ENCODE peak calls at places on chromosomes 13 and 19, in seven cellular contexts. One of them, this sample, is unnamed.

GRCh38 chr19:13964776-13965175 is 12.5 kb downstream of the DCAF15 start:
- DNase-seq in HepG2: no peak
- DNase-seq in H1: no peak
- DNase-seq in HCT116: no peak
- DNase-seq in GM12878: no peak
- DNase-seq in K562: no peak
- DNase-seq in SK-N-SH: no peak
- DNase-seq in this sample: no peak

GRCh38 chr13:71879945-71880344 is 12.9 kb upstream of the DACH1 start:
- DNase-seq in H1: no peak
- DNase-seq in HepG2: no peak
- DNase-seq in HCT116: no peak
- DNase-seq in GM12878: no peak
- DNase-seq in K562: no peak
- DNase-seq in SK-N-SH: no peak
- DNase-seq in this sample: no peak

GRCh38 chr13:39054112-39054511 is 15.9 kb downstream of the NHLRC3 start:
- DNase-seq in HCT116: no peak
- DNase-seq in K562: no peak
- DNase-seq in GM12878: no peak
- DNase-seq in SK-N-SH: no peak
- DNase-seq in HepG2: no peak
- DNase-seq in H1: no peak
- DNase-seq in this sample: no peak

GRCh38 chr19:42250666-42251531 is 4.0 kb downstream of the ERF start:
- DNase-seq in K562: no peak
- DNase-seq in HCT116: no peak
- DNase-seq in SK-N-SH: peak
- DNase-seq in HepG2: no peak
- DNase-seq in GM12878: no peak
- DNase-seq in H1: no peak
- DNase-seq in this sample: no peak

GRCh38 chr13:110575322-110576069 is 14.0 kb upstream of the RAB20 start:
- DNase-seq in GM12878: peak
- DNase-seq in H1: no peak
- DNase-seq in SK-N-SH: peak
- DNase-seq in HCT116: no peak
- DNase-seq in HepG2: peak
- DNase-seq in K562: peak
- DNase-seq in this sample: no peak

GRCh38 chr19:19106061-19106551 is 32.2 kb downstream of the TMEM161A start:
- DNase-seq in HepG2: no peak
- DNase-seq in GM12878: no peak
- DNase-seq in HCT116: no peak
- DNase-seq in SK-N-SH: no peak
- DNase-seq in H1: peak
- DNase-seq in K562: no peak
- DNase-seq in this sample: no peak

GRCh38 chr13:113203507-113204377 is 4.7 kb downstream of the PCID2 start:
- DNase-seq in GM12878: no peak
- DNase-seq in K562: no peak
- DNase-seq in SK-N-SH: no peak
- DNase-seq in H1: no peak
- DNase-seq in HepG2: no peak
- DNase-seq in HCT116: no peak
- DNase-seq in this sample: no peak

GRCh38 chr13:38024431-38024830 is 154.9 kb upstream of the TRPC4 start:
- DNase-seq in SK-N-SH: no peak
- DNase-seq in GM12878: no peak
- DNase-seq in HCT116: no peak
- DNase-seq in H1: no peak
- DNase-seq in HepG2: no peak
- DNase-seq in K562: no peak
- DNase-seq in this sample: no peak

GRCh38 chr19:19259741-19260140 is 13.4 kb downstream of the TM6SF2 start:
- DNase-seq in SK-N-SH: peak
- DNase-seq in HepG2: peak
- DNase-seq in H1: peak
- DNase-seq in HCT116: peak
- DNase-seq in K562: peak
- DNase-seq in GM12878: no peak
- DNase-seq in this sample: peak

GRCh38 chr19:3359850-3360493 is 6.4 kb upstream of the NFIC start:
- DNase-seq in K562: peak
- DNase-seq in HepG2: no peak
- DNase-seq in SK-N-SH: peak
- DNase-seq in GM12878: no peak
- DNase-seq in H1: no peak
- DNase-seq in HCT116: no peak
- DNase-seq in this sample: no peak
- TF ChIP-seq JUND in K562: no peak
- TF ChIP-seq JUND in HepG2: no peak
- TF ChIP-seq JUND in SK-N-SH: no peak
- TF ChIP-seq JUND in GM12878: no peak
- TF ChIP-seq JUND in H1: no peak
- TF ChIP-seq JUND in HCT116: no peak
- TF ChIP-seq JUND in this sample: no peak

GRCh38 chr13:46063292-46063691 is 10.7 kb upstream of the ZC3H13 start:
- DNase-seq in H1: no peak
- DNase-seq in HepG2: no peak
- DNase-seq in K562: no peak
- DNase-seq in SK-N-SH: no peak
- DNase-seq in HCT116: no peak
- DNase-seq in GM12878: no peak
- DNase-seq in this sample: no peak

GRCh38 chr13:46057251-46058015 is 4.9 kb upstream of the ZC3H13 start:
- DNase-seq in HCT116: no peak
- DNase-seq in K562: no peak
- DNase-seq in SK-N-SH: no peak
- DNase-seq in HepG2: no peak
- DNase-seq in H1: no peak
- DNase-seq in GM12878: no peak
- DNase-seq in this sample: no peak

GRCh38 chr13:46062190-46062589 is 9.6 kb upstream of the ZC3H13 start:
- DNase-seq in HCT116: no peak
- DNase-seq in HepG2: no peak
- DNase-seq in GM12878: no peak
- DNase-seq in K562: no peak
- DNase-seq in SK-N-SH: no peak
- DNase-seq in H1: no peak
- DNase-seq in this sample: no peak

GRCh38 chr13:46058268-46058667 is 5.7 kb upstream of the ZC3H13 start:
- DNase-seq in HCT116: no peak
- DNase-seq in K562: no peak
- DNase-seq in HepG2: no peak
- DNase-seq in SK-N-SH: no peak
- DNase-seq in H1: no peak
- DNase-seq in GM12878: no peak
- DNase-seq in this sample: no peak

DNA sequence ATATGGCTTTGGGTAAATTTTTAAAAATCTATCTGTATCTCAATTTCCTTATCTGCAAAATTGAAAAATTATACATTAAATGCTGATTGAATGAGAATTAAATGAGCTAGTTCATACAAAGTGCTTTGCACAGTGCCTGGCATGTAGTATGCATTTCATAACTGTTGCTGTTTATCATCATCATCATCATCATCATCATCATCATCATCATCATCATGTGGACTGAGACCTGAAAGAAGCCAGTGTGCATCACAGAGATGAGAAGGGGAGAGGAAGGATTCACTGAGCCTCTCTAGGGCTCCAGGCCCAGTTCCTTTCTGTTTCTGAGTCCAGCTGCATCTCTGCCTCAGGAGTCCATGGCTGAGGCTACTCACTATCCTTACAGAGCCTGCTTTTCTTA is 6.9 kb upstream of the ZC3H13 start:
- DNase-seq in GM12878: no peak
- DNase-seq in H1: no peak
- DNase-seq in K562: no peak
- DNase-seq in HCT116: no peak
- DNase-seq in HepG2: no peak
- DNase-seq in SK-N-SH: no peak
- DNase-seq in this sample: no peak
- TF ChIP-seq JUND in GM12878: no peak
- TF ChIP-seq JUND in H1: no peak
- TF ChIP-seq JUND in K562: no peak
- TF ChIP-seq JUND in HCT116: no peak
- TF ChIP-seq JUND in HepG2: no peak
- TF ChIP-seq JUND in SK-N-SH: no peak
- TF ChIP-seq JUND in this sample: no peak

DNA sequence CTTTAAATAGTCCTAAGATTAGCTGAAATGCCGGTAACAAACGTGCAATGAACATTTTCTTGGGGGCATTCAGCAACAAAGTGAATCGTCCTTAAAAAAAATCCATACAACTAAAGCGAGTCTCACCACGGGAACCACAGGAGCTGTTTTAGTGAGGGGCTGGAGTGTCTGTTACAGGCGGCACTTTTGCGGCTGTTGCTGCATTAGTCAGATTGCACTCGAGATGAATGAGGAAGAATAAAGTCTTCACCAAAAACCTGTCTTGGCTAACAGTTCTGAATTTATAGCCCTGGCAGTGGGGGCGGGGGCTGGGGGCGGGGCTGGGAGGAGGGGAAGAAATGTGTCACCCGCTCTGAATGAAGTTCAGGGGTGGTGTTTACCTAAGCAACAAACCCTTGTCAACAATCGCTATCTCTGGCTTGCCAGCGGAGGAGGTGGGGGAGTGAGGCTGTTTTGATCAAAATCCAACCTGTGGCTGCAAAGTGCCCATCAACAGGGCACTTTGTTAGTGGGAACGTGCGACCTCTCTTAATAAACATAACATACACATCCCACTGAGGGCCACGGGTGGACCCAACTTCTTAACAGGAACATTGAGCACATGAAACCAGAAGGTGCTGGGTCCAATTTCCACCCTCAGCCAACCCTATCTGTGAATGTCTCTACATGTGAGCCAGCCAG is 44.5 kb downstream of the RFX2 start:
- DNase-seq in GM12878: no peak
- DNase-seq in H1: no peak
- DNase-seq in HCT116: no peak
- DNase-seq in K562: peak
- DNase-seq in HepG2: peak
- DNase-seq in SK-N-SH: no peak
- DNase-seq in this sample: no peak
- TF ChIP-seq JUND in GM12878: no peak
- TF ChIP-seq JUND in H1: no peak
- TF ChIP-seq JUND in HCT116: no peak
- TF ChIP-seq JUND in K562: peak
- TF ChIP-seq JUND in HepG2: no peak
- TF ChIP-seq JUND in SK-N-SH: no peak
- TF ChIP-seq JUND in this sample: no peak

GRCh38 chr19:4732680-4733114 is 9.1 kb upstream of the DPP9 start:
- DNase-seq in K562: peak
- DNase-seq in HCT116: peak
- DNase-seq in HepG2: peak
- DNase-seq in SK-N-SH: peak
- DNase-seq in GM12878: no peak
- DNase-seq in H1: peak
- DNase-seq in this sample: peak

GRCh38 chr19:4738734-4739133 is 15.1 kb upstream of the DPP9 start:
- DNase-seq in GM12878: no peak
- DNase-seq in SK-N-SH: no peak
- DNase-seq in HCT116: no peak
- DNase-seq in H1: no peak
- DNase-seq in HepG2: no peak
- DNase-seq in K562: no peak
- DNase-seq in this sample: no peak

GRCh38 chr19:4730740-4731171 is 7.1 kb upstream of the DPP9 start:
- DNase-seq in HepG2: no peak
- DNase-seq in GM12878: no peak
- DNase-seq in H1: peak
- DNase-seq in HCT116: peak
- DNase-seq in SK-N-SH: peak
- DNase-seq in K562: peak
- DNase-seq in this sample: no peak

GRCh38 chr19:4737955-4738580 is 14.4 kb upstream of the DPP9 start:
- DNase-seq in K562: no peak
- DNase-seq in H1: no peak
- DNase-seq in SK-N-SH: peak
- DNase-seq in HepG2: no peak
- DNase-seq in GM12878: no peak
- DNase-seq in HCT116: no peak
- DNase-seq in this sample: no peak

GRCh38 chr19:4733755-4734345 is 10.2 kb upstream of the DPP9 start:
- DNase-seq in H1: no peak
- DNase-seq in K562: no peak
- DNase-seq in HepG2: no peak
- DNase-seq in GM12878: no peak
- DNase-seq in HCT116: no peak
- DNase-seq in SK-N-SH: no peak
- DNase-seq in this sample: no peak
- TF ChIP-seq JUND in H1: no peak
- TF ChIP-seq JUND in K562: no peak
- TF ChIP-seq JUND in HepG2: no peak
- TF ChIP-seq JUND in GM12878: no peak
- TF ChIP-seq JUND in HCT116: no peak
- TF ChIP-seq JUND in SK-N-SH: no peak
- TF ChIP-seq JUND in this sample: no peak

DNA sequence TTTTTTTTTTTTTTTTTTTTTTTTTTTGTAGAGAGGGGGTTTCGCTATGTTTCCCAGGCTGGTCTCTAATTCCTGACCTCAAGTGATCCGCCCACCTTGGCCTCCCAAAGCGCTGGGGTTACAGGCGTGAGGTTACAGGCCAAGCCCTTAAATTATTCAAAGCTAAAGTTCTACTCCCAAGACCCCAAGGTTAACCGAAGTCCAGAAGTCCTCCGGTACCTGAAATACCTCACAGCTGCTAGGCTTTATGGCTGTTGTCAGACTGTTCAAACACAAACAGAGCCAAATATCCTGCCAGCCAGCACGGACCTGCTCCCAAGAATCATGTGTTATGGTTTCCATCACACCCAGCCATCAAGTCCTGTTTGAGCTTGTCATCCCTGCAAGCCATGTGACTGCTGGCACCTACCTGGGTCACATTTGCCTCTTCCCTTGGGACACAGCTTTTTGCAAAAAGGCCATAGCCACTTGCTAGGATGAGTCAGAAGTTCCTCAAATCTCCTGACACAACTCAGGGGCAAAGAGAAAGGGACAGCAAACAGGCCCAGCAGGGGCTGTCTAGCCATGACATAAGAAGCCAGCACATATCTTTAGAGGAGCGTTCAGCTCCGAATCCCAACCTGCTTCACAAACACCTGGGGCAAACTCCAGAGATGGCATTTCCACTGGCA is 129.9 kb downstream of the FOXO1 start:
- DNase-seq in HCT116: no peak
- DNase-seq in GM12878: no peak
- DNase-seq in H1: no peak
- DNase-seq in SK-N-SH: no peak
- DNase-seq in HepG2: peak
- DNase-seq in K562: no peak
- DNase-seq in this sample: peak
- TF ChIP-seq JUND in HCT116: no peak
- TF ChIP-seq JUND in GM12878: no peak
- TF ChIP-seq JUND in H1: no peak
- TF ChIP-seq JUND in SK-N-SH: no peak
- TF ChIP-seq JUND in HepG2: no peak
- TF ChIP-seq JUND in K562: no peak
- TF ChIP-seq JUND in this sample: no peak